ENCODE peak calls at places on chromosomes 13 and 19, in four cellular contexts. One of them, this sample, is unnamed.

GRCh38 chr13:51315658-51316057 is 23.8 kb upstream of the SERPINE3 start:
- DNase-seq in stimulated activated CD4-positive, alpha-beta T cell treated with anti-CD3 and anti-CD28 coated beads, Interleukin-12 subunit alpha, Interleukin-12 subunit beta, amount 100 ng/mL, for 4 hours: no peak
- DNase-seq in H9: no peak
- DNase-seq in GM20000: no peak
- DNase-seq in this sample: no peak

GRCh38 chr13:99979453-99980200 is 2.0 kb upstream of the ZIC2 start:
- DNase-seq in stimulated activated CD4-positive, alpha-beta T cell treated with anti-CD3 and anti-CD28 coated beads, Interleukin-12 subunit alpha, Interleukin-12 subunit beta, amount 100 ng/mL, for 4 hours: no peak
- DNase-seq in H9: peak
- DNase-seq in GM20000: no peak
- DNase-seq in this sample: no peak

GRCh38 chr13:60590775-60591174 is 193.8 kb downstream of the TDRD3 start:
- DNase-seq in stimulated activated CD4-positive, alpha-beta T cell treated with anti-CD3 and anti-CD28 coated beads, Interleukin-12 subunit alpha, Interleukin-12 subunit beta, amount 100 ng/mL, for 4 hours: no peak
- DNase-seq in H9: no peak
- DNase-seq in GM20000: no peak
- DNase-seq in this sample: no peak

GRCh38 chr19:6767357-6768235 is at the start of gene SH2D3A:
- DNase-seq in stimulated activated CD4-positive, alpha-beta T cell treated with anti-CD3 and anti-CD28 coated beads, Interleukin-12 subunit alpha, Interleukin-12 subunit beta, amount 100 ng/mL, for 4 hours: peak
- DNase-seq in H9: peak
- DNase-seq in GM20000: peak
- DNase-seq in this sample: peak

GRCh38 chr13:74144269-74144668 is 10.1 kb upstream of the KLF12 start:
- DNase-seq in stimulated activated CD4-positive, alpha-beta T cell treated with anti-CD3 and anti-CD28 coated beads, Interleukin-12 subunit alpha, Interleukin-12 subunit beta, amount 100 ng/mL, for 4 hours: no peak
- DNase-seq in H9: no peak
- DNase-seq in GM20000: no peak
- DNase-seq in this sample: no peak

GRCh38 chr13:32426981-32427851 is 714 bp downstream of the N4BP2L1 start:
- DNase-seq in stimulated activated CD4-positive, alpha-beta T cell treated with anti-CD3 and anti-CD28 coated beads, Interleukin-12 subunit alpha, Interleukin-12 subunit beta, amount 100 ng/mL, for 4 hours: peak
- DNase-seq in H9: peak
- DNase-seq in GM20000: peak
- DNase-seq in this sample: peak

GRCh38 chr13:67588607-67589006 is 358.5 kb upstream of the PCDH9 start:
- DNase-seq in stimulated activated CD4-positive, alpha-beta T cell treated with anti-CD3 and anti-CD28 coated beads, Interleukin-12 subunit alpha, Interleukin-12 subunit beta, amount 100 ng/mL, for 4 hours: no peak
- DNase-seq in H9: no peak
- DNase-seq in GM20000: no peak
- DNase-seq in this sample: no peak

GRCh38 chr13:46552302-46552680 is 679 bp upstream of the LRCH1 start:
- DNase-seq in stimulated activated CD4-positive, alpha-beta T cell treated with anti-CD3 and anti-CD28 coated beads, Interleukin-12 subunit alpha, Interleukin-12 subunit beta, amount 100 ng/mL, for 4 hours: no peak
- DNase-seq in H9: no peak
- DNase-seq in GM20000: no peak
- DNase-seq in this sample: peak

GRCh38 chr19:45076029-45076850 is at the start of gene ZNF296:
- DNase-seq in stimulated activated CD4-positive, alpha-beta T cell treated with anti-CD3 and anti-CD28 coated beads, Interleukin-12 subunit alpha, Interleukin-12 subunit beta, amount 100 ng/mL, for 4 hours: peak
- DNase-seq in H9: peak
- DNase-seq in GM20000: peak
- DNase-seq in this sample: no peak